ENCODE peak calls at places on chromosomes 11 and 22, in five cellular contexts. O is GM23248, E is esophagus muscularis mucosa, S is HCT116, D is thyroid gland. Q is an unnamed sample.

GRCh38 chr22:35315141-35315854 is 15.6 kb downstream of the TOM1 start:
- DNase-seq in O (no peak), E (no peak), S (no peak), D (no peak), Q (no peak)

GRCh38 chr11:117502285-117502856 is 174.7 kb downstream of the CEP164 start:
- DNase-seq in O (no peak), E (no peak), S (no peak), D (no peak), Q (no peak)

GRCh38 chr22:18024956-18025720 is 777 bp upstream of the MICAL3 start:
- DNase-seq in O (no peak), E (no peak), S (no peak), D (no peak), Q (no peak)

GRCh38 chr11:106311531-106312230 is 234.2 kb downstream of the AASDHPPT start:
- DNase-seq in O (peak; percentile 38), E (no peak), S (no peak), D (no peak), Q (no peak)

GRCh38 chr11:92285776-92286175 is 61.2 kb downstream of the FAT3 start:
- DNase-seq in O (no peak), E (no peak), S (no peak), D (peak; percentile 12), Q (no peak)

GRCh38 chr11:126268361-126268707 is 361 bp downstream of the SRPRA start:
- DNase-seq in O (peak; percentile 62), E (no peak), S (no peak), D (no peak), Q (no peak)

GRCh38 chr11:128576555-128576954 is 10.8 kb downstream of the ETS1 start:
- DNase-seq in O (no peak), E (no peak), S (no peak), D (no peak), Q (no peak)

GRCh38 chr22:35230839-35231584 is 26.3 kb upstream of the HMGXB4 start:
- DNase-seq in O (no peak), E (no peak), S (peak; percentile 50), D (no peak), Q (no peak)

GRCh38 chr11:31861011-31861410 is 49.9 kb upstream of the PAX6 start:
- DNase-seq in O (no peak), E (peak; percentile 91), S (no peak), D (no peak), Q (no peak)

GRCh38 chr11:15944460-15944859 is 411.9 kb downstream of the SOX6 start:
- DNase-seq in O (no peak), E (peak; percentile 31), S (no peak), D (no peak), Q (no peak)

GRCh38 chr11:36357831-36358230 is 61.7 kb downstream of the PRR5L start:
- DNase-seq in O (no peak), E (no peak), S (no peak), D (no peak), Q (no peak)

GRCh38 chr11:130159657-130160459 is at the start of gene ST14:
- DNase-seq in O (peak; percentile 20), E (no peak), S (no peak), D (peak; percentile 88), Q (no peak)

GRCh38 chr22:43004362-43005035 is 10.4 kb downstream of the PACSIN2 start:
- DNase-seq in O (peak; percentile 79), E (no peak), S (no peak), D (no peak), Q (no peak)

GRCh38 chr22:46551996-46552395 is 14.6 kb upstream of the CELSR1 start:
- DNase-seq in O (no peak), E (no peak), S (no peak), D (no peak), Q (no peak)

GRCh38 chr11:127106142-127106541 is 105.6 kb upstream of the KIRREL3 start:
- DNase-seq in O (peak; percentile 11), E (peak; percentile 91), S (no peak), D (peak; percentile 17), Q (no peak)

GRCh38 chr11:124277809-124278208 is 21.6 kb downstream of the OR8G5 start:
- DNase-seq in O (no peak), E (no peak), S (no peak), D (no peak), Q (no peak)

GRCh38 chr11:92867913-92868619 is 101.4 kb upstream of the MTNR1B start:
- DNase-seq in O (no peak), E (no peak), S (no peak), D (no peak), Q (no peak)

GRCh38 chr11:7415537-7415817 is 69.8 kb upstream of the OLFML1 start:
- DNase-seq in O (no peak), E (peak; percentile 86), S (no peak), D (no peak), Q (no peak)

GRCh38 chr11:111944139-111944538 is 7.0 kb downstream of the DIXDC1 start:
- DNase-seq in O (peak; percentile 94), E (no peak), S (no peak), D (no peak), Q (no peak)

GRCh38 chr22:29719894-29720645 is at the start of gene CABP7:
- DNase-seq in O (peak; percentile 33), E (no peak), S (no peak), D (no peak), Q (no peak)
- H3K4me3 ChIP-seq in O (no peak within 1 kb of the TSS), E (peak within 1 kb of the TSS; percentile 32), S (no peak within 1 kb of the TSS), D (no peak within 1 kb of the TSS), Q (no peak within 1 kb of the TSS)

GRCh38 chr22:50119169-50119767 is 29.5 kb downstream of the MOV10L1 start:
- DNase-seq in O (no peak), E (no peak), S (no peak), D (no peak), Q (no peak)

GRCh38 chr22:50119768-50120251 is 30.0 kb downstream of the MOV10L1 start:
- DNase-seq in O (no peak), E (no peak), S (no peak), D (no peak), Q (no peak)

GRCh38 chr22:50117168-50117762 is 27.5 kb downstream of the MOV10L1 start:
- DNase-seq in O (no peak), E (no peak), S (no peak), D (no peak), Q (no peak)

GRCh38 chr22:50118129-50118528 is 28.3 kb downstream of the MOV10L1 start:
- DNase-seq in O (no peak), E (no peak), S (no peak), D (no peak), Q (no peak)

GRCh38 chr22:50118557-50119168 is 28.9 kb downstream of the MOV10L1 start:
- DNase-seq in O (peak; percentile 67), E (no peak), S (no peak), D (no peak), Q (no peak)
- H3K27me3 ChIP-seq in O (no peaks in the 10 kb centered on the region), E (peaks cover 36% of the 10 kb centered on the region), S (no peaks in the 10 kb centered on the region), D (no peaks in the 10 kb centered on the region), Q (peaks cover 17% of the 10 kb centered on the region)

DNA sequence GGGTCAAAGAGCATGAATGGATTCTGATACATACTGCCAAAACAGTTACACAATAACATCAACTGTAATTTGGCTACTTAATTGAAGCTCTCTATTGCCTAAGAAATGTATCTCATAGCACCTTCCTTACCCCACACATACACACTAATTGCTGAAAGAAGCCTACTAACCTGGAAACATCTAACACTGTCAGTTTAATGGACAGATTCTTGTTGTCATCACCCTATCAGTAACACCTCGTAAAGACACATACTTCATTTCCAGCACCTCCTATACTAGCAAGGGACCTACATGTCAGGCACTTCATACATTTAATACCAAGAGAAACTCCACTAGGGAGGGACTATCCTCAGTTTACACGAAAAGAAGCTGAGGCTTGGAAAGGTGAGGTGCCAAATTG is 9.9 kb downstream of the NAP1L4 start:
- DNase-seq in O (no peak), E (no peak), S (no peak), D (no peak), Q (no peak)
- H3K27ac ChIP-seq in O (no peak overlapping the region), E (no peak overlapping the region), S (no peak overlapping the region), D (peak overlapping the region; percentile 10), Q (no peak overlapping the region)

DNA sequence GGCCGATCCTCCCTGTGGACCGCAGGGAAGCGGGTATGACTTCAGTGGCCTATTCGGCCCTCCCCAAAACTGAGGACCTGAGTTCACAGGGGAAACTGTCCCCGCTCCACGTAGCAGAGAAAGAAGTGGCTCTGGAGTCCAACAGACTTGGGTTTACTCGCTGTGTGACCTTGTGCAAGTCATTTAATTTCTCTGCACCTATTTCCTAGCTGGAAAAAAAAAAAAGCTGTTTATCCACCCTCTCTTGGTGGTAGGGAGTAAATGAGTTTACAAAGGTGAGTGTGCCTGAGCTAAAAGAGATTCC is 2.2 kb downstream of the SPON1 start:
- DNase-seq in O (no peak), E (no peak), S (no peak), D (no peak), Q (no peak)
- H3K4me3 ChIP-seq in O (peak overlapping the region; percentile 52), E (peak overlapping the region; percentile 55), S (peak overlapping the region; percentile 25), D (no peak overlapping the region), Q (peak overlapping the region; percentile 46)

DNA sequence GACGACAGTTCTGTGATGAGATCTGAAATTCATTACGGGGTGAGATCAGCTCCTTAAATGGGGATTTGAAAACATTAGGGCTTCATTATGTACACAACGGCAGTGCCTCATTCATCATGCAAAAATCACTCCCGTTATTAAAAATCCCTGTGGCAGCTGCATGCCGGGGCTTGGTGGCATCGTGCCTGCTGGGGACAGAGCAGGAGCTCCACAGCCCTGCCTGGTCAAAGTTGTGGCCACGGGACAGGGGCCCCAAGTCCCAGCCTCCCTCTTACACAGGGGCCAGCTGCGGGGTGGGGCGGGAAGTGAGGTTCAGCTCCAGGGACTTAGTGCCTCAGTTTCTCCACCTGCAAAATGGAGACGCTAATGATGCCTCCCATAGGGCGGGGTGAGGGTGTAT is 20.2 kb downstream of the OTUB1 start:
- DNase-seq in O (no peak), E (no peak), S (no peak), D (no peak), Q (no peak)
- H3K27me3 ChIP-seq in O (no peaks in the 10 kb centered on the region), E (peaks cover 9% of the 10 kb centered on the region), S (no peaks in the 10 kb centered on the region), D (no peaks in the 10 kb centered on the region), Q (no peaks in the 10 kb centered on the region)